ENCODE peak calls at places on chromosomes 1 and 21, in six cellular contexts. R, F, J, L, P and Z are unnamed samples.

GRCh38 chr1:234763361-234763760 is 153.4 kb upstream of the IRF2BP2 start:
- DNase-seq in F (no peak), L (no peak), P (no peak), J (no peak), R (no peak), Z (no peak)

GRCh38 chr1:167578935-167579521 is 25.5 kb upstream of the CREG1 start:
- DNase-seq in P (no peak), L (no peak), R (no peak), J (no peak), F (no peak), Z (no peak)

GRCh38 chr1:113456967-113457366 is 66.7 kb downstream of the MAGI3 start:
- DNase-seq in J (no peak), R (no peak), L (no peak), P (no peak), F (no peak), Z (no peak)

GRCh38 chr1:63730211-63730610 is 43.6 kb upstream of the ROR1 start:
- DNase-seq in L (no peak), R (no peak), F (no peak), J (no peak), P (no peak), Z (no peak)

GRCh38 chr1:30159015-30159414 is 564.4 kb downstream of the MATN1 start:
- DNase-seq in F (no peak), J (no peak), R (no peak), P (no peak), L (no peak), Z (no peak)

GRCh38 chr1:230696722-230697432 is 17.0 kb downstream of the AGT start:
- DNase-seq in P (no peak), F (no peak), J (no peak), R (no peak), L (no peak), Z (no peak)

GRCh38 chr1:100448371-100448770 is 89.6 kb upstream of the GPR88 start:
- DNase-seq in P (no peak), J (no peak), F (no peak), L (no peak), R (no peak), Z (no peak)

GRCh38 chr21:26845066-26845749 is at the start of gene ADAMTS1:
- DNase-seq in F (peak), L (peak), R (peak), J (peak), P (no peak), Z (peak)

GRCh38 chr1:98975113-98975512 is 29.5 kb downstream of the PLPPR5 start:
- DNase-seq in P (no peak), J (no peak), F (no peak), R (no peak), L (no peak), Z (no peak)

DNA sequence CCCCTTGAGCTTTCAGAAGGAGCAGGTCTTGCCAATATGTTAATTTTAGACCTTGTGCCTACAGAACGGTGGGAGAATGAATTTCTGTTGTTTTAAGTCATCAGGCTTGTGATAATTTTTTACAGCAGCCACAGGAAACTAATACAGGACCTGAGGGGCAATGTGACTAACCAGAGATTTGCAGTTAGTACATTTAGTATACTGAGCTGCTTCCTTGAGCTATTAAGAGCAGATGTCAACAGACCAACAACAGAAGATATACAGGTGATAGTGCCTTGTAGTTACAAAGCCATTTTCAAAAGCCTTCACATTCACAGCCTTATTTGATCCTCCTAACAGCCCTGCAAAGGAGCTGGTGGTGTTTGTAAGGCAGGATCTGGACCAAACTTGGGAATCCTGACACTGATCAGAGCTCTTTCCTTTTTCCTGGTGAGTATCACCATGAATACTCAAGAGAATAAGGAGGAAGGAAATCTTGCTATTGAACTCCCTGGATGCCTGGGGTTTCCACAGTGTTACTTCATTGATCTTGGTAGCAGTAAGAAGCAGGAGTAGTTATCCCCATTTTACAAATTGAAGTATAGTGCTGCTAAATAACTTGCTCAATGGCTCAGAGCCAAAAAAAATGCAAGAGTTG is 4.7 kb upstream of the SLAMF1 start:
- DNase-seq in R (no peak), L (no peak), P (no peak), F (no peak), J (no peak), Z (no peak)
- TF ChIP-seq CTCF in R (no peak), L (no peak), P (no peak), F (no peak), J (no peak), Z (no peak)

DNA sequence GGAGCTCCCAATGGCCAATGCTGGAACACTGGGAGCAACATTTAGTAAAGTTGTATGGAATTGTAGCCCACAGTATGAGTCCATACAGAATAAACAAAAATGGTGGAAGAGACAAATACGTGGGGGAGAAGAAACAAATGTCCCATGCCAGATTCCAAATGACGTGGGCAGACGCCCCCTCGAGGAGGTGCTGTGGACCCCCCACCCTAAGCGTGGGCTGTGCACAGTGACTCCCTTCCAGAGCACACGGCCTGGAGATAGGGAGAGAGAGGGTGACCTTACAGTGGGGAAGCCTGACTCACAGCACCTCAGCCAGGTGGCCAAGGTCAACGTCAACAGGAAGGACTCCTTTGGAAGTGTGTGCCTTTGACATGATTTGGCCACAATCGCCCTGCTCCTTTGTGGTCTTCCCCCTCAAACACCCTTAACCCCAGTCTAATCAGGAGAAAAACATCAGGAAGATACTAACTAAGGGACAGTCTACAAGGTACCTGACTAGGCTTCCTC is 13.7 kb upstream of the PDE9A start:
- DNase-seq in R (peak), F (no peak), P (no peak), J (no peak), L (no peak), Z (no peak)
- TF ChIP-seq CTCF in R (no peak), F (no peak), P (no peak), J (no peak), L (no peak), Z (no peak)

DNA sequence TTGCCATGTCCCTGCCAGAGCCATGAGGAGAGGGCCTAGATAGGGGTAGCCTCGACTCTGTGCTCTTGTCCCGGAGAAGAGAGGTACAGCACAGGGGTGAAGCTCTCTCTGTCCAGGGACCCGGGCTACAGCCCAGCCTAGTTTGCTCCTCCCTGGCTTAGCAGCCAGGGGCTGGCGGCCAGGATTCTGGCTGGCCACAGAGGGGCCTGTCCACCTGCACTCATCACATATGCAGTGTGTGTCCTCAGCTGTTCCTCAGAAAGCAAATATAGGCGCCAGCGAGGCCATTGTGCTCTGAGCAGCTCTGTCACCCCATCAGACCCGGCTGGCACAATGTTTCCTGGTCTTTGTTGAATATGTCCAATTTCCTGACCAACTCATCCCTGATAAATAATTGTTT is 28.5 kb downstream of the KCND3 start:
- DNase-seq in R (no peak), F (no peak), J (no peak), L (no peak), P (no peak), Z (no peak)
- TF ChIP-seq CTCF in R (no peak), F (no peak), J (no peak), L (no peak), P (no peak), Z (no peak)

DNA sequence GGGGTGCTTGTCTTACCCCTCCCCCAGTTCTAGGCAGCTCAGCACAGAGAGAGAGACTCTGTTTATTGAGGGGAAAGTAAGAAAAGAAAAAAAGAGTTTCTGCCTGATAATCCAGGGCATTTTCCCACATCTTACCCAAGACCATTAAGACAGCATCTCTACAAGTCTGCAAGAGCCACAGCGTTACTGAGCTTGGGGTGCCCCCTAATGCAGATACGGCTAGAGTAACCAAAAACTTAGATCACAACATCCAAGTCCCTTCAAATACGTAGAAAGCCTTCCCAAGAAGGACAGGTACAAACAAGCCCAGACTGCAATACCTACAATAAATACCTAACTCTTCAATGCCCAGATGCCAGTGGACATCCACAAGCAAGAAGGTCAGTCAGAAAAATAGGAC is 6.2 kb upstream of the TEX50 start:
- DNase-seq in L (no peak), J (no peak), R (no peak), P (no peak), F (no peak), Z (no peak)
- TF ChIP-seq CTCF in L (no peak), J (no peak), R (no peak), P (no peak), F (no peak), Z (no peak)

GRCh38 chr1:21319447-21320407 is 29.5 kb upstream of the ECE1 start:
- DNase-seq in P (no peak), J (no peak), F (no peak), L (no peak), R (no peak), Z (no peak)
- TF ChIP-seq CTCF in P (no peak), J (peak), F (no peak), L (no peak), R (no peak), Z (no peak)

DNA sequence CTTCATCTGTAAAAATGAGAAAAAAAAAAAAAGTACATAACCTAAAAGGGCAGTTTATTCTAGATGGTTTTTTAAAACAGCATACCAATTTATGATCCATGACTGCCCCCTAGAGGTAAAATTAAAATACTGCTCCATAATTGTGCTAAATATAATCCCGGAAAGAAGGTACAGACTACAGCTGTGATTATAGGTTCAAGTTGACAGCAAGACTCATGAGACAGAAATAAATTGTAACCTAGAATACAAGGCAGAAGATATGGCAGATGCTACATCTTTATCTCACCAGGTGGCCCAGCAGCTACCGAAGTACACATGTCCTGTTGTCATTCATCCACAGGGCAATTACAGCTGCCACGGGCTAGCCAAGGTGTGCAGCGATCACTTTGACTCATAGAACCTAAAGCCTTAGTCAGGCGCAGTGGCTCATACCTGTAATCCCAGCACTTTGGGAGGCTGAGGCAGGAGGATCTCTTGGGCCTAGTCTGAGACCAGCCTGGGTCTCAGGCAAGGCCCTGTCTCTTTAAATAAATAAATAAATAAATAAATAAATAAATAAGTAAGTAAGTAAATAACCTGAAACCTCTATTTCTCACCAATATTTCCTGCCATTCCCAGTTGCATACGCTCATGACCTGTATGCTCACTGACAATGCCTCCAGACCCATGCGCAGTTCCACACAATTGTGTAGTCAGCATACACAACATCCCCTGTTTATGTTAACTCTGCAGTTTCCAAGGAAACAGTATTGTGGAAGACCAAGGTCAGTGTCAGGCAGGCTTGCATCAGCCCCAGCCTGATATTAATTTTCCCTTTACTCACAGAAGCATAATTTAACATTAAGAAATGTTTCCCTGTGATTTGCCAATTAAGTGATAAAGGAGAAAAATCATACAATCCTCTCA is 18.3 kb upstream of the PPIE start:
- DNase-seq in R (no peak), J (no peak), P (no peak), F (no peak), L (no peak), Z (no peak)
- TF ChIP-seq CTCF in R (peak), J (peak), P (peak), F (peak), L (peak), Z (peak)